ENCODE peak calls at places on chromosomes 6 and 20, in six cellular contexts. E is ovary, A is H9, Q is psoas muscle, J is H1, B is PC-9. V is an unnamed sample. For H3K27me3, the result is how much of the 10 kb centered on the place peaks cover.

GRCh38 chr6:97563529-97563928 is 280.5 kb upstream of the MMS22L start:
- DNase-seq in Q (no peak), B (no peak), E (no peak), J (no peak), A (peak), V (no peak)

GRCh38 chr6:5365430-5366195 is 104.3 kb downstream of the FARS2 start:
- DNase-seq in A (no peak), E (no peak), J (no peak), Q (no peak), B (no peak), V (no peak)

GRCh38 chr6:155493694-155494143 is 38.1 kb upstream of the NOX3 start:
- DNase-seq in A (no peak), Q (peak), J (peak), E (peak), B (peak), V (no peak)

GRCh38 chr6:157120523-157121232 is 202.6 kb downstream of the TMEM242 start:
- DNase-seq in J (no peak), Q (no peak), B (no peak), E (no peak), A (no peak), V (no peak)

GRCh38 chr6:168636147-168636982 is 195.4 kb downstream of the SMOC2 start:
- DNase-seq in J (no peak), E (no peak), Q (no peak), B (no peak), A (peak), V (no peak)

GRCh38 chr6:2940010-2940850 is 31.1 kb downstream of the SERPINB6 start:
- DNase-seq in J (no peak), E (no peak), A (no peak), B (no peak), Q (no peak), V (no peak)

GRCh38 chr6:43724914-43725642 is 37.5 kb upstream of the MRPS18A start:
- DNase-seq in J (no peak), A (no peak), B (peak), Q (peak), E (peak), V (peak)

GRCh38 chr6:24357336-24358218 is at the start of gene DCDC2:
- DNase-seq in E (peak), Q (peak), J (no peak), A (peak), B (peak), V (peak)

GRCh38 chr6:25250878-25251277 is 28.3 kb upstream of the CARMIL1 start:
- DNase-seq in A (no peak), J (no peak), E (no peak), B (peak), Q (no peak), V (no peak)

GRCh38 chr6:17865243-17865642 is 122.2 kb downstream of the KIF13A start:
- DNase-seq in B (peak), E (no peak), Q (peak), A (no peak), J (no peak), V (no peak)

GRCh38 chr6:43521836-43522235 is 4.9 kb downstream of the POLR1C start:
- DNase-seq in E (no peak), B (no peak), Q (no peak), J (no peak), A (no peak), V (no peak)

GRCh38 chr6:23036401-23036983 is 467.1 kb downstream of the HDGFL1 start:
- DNase-seq in Q (no peak), E (no peak), J (no peak), B (no peak), A (no peak), V (no peak)

GRCh38 chr6:44733868-44734267 is 346.4 kb downstream of the CDC5L start:
- DNase-seq in A (no peak), B (no peak), E (no peak), Q (no peak), J (no peak), V (no peak)

GRCh38 chr6:149431905-149432775 is 32.1 kb downstream of the SUMO4 start:
- DNase-seq in B (peak), J (peak), A (peak), E (peak), Q (peak), V (peak)

GRCh38 chr6:40928302-40928701 is 110.7 kb downstream of the UNC5CL start:
- DNase-seq in A (no peak), Q (no peak), J (no peak), B (no peak), E (no peak), V (no peak)

GRCh38 chr6:156977527-156978291 is 200.5 kb downstream of the ARID1B start:
- DNase-seq in Q (no peak), A (no peak), E (no peak), B (no peak), J (no peak), V (no peak)

GRCh38 chr6:15623282-15624116 is 39.3 kb downstream of the DTNBP1 start:
- DNase-seq in E (no peak), J (no peak), A (no peak), B (no peak), Q (no peak), V (no peak)

GRCh38 chr6:138157986-138158638 is 3.6 kb upstream of the ARFGEF3 start:
- DNase-seq in J (no peak), Q (no peak), E (no peak), B (peak), A (no peak), V (no peak)

GRCh38 chr6:35558571-35558970 is 45.9 kb upstream of the TULP1 start:
- DNase-seq in Q (no peak), E (no peak), A (no peak), J (no peak), B (no peak), V (no peak)

GRCh38 chr6:134295953-134296553 is 21.9 kb downstream of the SGK1 start:
- DNase-seq in A (no peak), E (peak), B (peak), J (no peak), Q (peak), V (no peak)

GRCh38 chr20:39146394-39146793 is 184.2 kb downstream of the DHX35 start:
- DNase-seq in J (peak), A (peak), Q (no peak), E (no peak), B (no peak), V (no peak)

GRCh38 chr20:33183292-33183691 is 15.3 kb downstream of the BPIFA2 start:
- DNase-seq in Q (no peak), B (no peak), A (no peak), E (no peak), J (no peak), V (no peak)

GRCh38 chr20:45346291-45346718 is 1.9 kb downstream of the SDC4 start:
- DNase-seq in B (peak), E (no peak), A (no peak), Q (peak), J (no peak), V (no peak)

GRCh38 chr6:106033806-106034205 is 52.3 kb upstream of the PRDM1 start:
- DNase-seq in J (no peak), A (no peak), E (no peak), Q (no peak), B (no peak), V (no peak)

GRCh38 chr6:16766836-16767745 is 5.8 kb upstream of the ATXN1 start:
- DNase-seq in J (no peak), A (no peak), E (no peak), B (no peak), Q (no peak), V (no peak)

GRCh38 chr20:63090052-63090451 is 83.3 kb upstream of the BHLHE23 start:
- DNase-seq in Q (no peak), B (no peak), E (no peak), J (no peak), A (peak), V (no peak)
- H3K27me3 ChIP-seq in Q (under half), B (half or more), E (under half), J (under half), A (under half), V (under half)

GRCh38 chr20:61663521-61664425 is 401.9 kb downstream of the TAF4 start:
- DNase-seq in Q (no peak), J (no peak), B (no peak), E (no peak), A (no peak), V (no peak)

GRCh38 chr20:61661583-61661982 is 404.1 kb downstream of the TAF4 start:
- DNase-seq in A (no peak), Q (no peak), B (no peak), J (no peak), E (no peak), V (no peak)

GRCh38 chr20:61661025-61661424 is 404.7 kb downstream of the TAF4 start:
- DNase-seq in A (no peak), J (no peak), E (no peak), B (no peak), Q (no peak), V (no peak)

GRCh38 chr20:61662946-61663460 is 402.7 kb downstream of the TAF4 start:
- DNase-seq in A (no peak), E (no peak), Q (no peak), B (no peak), J (no peak), V (no peak)

DNA sequence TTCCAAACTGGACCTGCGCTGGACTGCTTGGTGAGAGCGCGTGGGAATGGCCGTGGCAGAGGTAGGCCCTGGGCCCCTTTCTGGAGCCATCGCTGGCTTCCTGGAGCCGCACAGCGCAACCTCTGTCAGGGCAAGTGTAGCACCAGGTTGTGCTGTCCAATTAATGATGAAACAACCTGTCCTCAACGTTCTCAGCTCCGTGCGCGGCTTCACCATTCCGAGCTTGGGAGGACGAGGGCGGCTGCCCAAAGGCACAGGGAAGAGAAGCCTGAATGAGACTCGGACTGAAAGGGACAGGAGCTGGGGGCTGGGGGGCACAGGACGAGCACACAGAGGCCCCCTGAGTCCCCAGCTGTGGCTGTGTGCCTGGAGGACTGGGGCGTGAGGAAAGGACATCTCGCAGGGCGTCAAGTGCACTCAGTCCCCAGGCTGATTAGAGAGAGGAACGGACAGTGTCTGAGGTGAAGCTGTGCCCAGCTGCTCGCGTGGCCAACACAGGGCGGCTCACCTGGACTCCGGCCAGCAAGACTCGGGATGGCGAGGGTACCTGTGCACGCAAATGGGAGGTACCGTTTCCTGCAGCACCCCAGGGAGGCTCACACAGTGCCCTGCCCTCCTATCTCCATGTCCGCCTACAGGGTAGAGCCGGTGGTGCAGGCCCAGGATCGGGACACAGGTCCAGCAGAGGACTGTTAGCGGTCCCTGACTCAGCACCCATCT is 403.3 kb downstream of the TAF4 start:
- DNase-seq in J (no peak), B (no peak), A (peak), E (no peak), Q (no peak), V (no peak)
- H3K27me3 ChIP-seq in J (under half), B (half or more), A (under half), E (under half), Q (under half), V (under half)

DNA sequence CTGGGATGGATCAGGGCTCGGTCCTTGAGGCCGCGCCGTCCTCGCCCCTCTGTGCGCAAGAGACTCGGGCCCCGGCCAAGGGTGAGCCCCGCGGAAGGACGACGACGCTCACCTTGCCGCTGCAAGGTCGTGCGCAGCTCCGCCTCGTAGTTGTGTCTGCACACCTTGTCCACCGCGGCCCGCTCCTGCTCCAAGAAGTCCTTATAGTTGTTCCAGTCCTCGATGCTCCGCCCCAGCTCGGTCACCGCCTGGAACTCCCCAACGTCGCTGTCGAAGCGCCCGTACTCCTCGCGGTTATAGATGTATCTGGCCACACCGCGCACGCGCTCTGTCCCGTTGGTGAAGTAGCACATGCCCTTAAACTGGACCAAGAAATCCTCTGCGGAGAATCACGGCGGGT is 1.8 kb downstream of the HLA-DQB2 start:
- DNase-seq in A (no peak), Q (no peak), E (no peak), B (no peak), J (no peak), V (no peak)
- H3K27me3 ChIP-seq in A (under half), Q (under half), E (under half), B (half or more), J (under half), V (under half)

GRCh38 chr6:88167625-88167937 is 1.4 kb upstream of the CNR1 start:
- DNase-seq in Q (no peak), B (no peak), E (no peak), A (peak), J (no peak), V (no peak)

GRCh38 chr6:88166493-88166900 is 350 bp upstream of the CNR1 start:
- DNase-seq in E (no peak), Q (peak), J (no peak), A (no peak), B (no peak), V (no peak)

GRCh38 chr6:88166901-88167624 is 916 bp upstream of the CNR1 start:
- DNase-seq in A (peak), Q (no peak), B (no peak), E (no peak), J (no peak), V (peak)

GRCh38 chr6:88165087-88165876 is 865 bp downstream of the CNR1 start:
- DNase-seq in A (no peak), Q (no peak), E (no peak), J (no peak), B (no peak), V (no peak)

GRCh38 chr6:88165877-88166492 is at the start of gene CNR1:
- DNase-seq in E (peak), A (peak), B (no peak), Q (peak), J (no peak), V (peak)
- H3K27me3 ChIP-seq in E (under half), A (under half), B (under half), Q (under half), J (under half), V (under half)